ENCODE peak calls at places on chromosome 20, in nine cellular contexts. One of them, this sample, is unnamed.

GRCh38 chr20:53839423-53840176 is 230.8 kb downstream of the BCAS1 start:
- DNase-seq in GM19239: no peak
- DNase-seq in ELF-1: no peak
- DNase-seq in GM03348: no peak
- DNase-seq in CD4-positive, alpha-beta T cell: peak
- DNase-seq in thoracic aorta: no peak
- DNase-seq in substantia nigra: no peak
- DNase-seq in HFFc6: no peak
- DNase-seq in IMR-90: no peak
- DNase-seq in this sample: no peak

GRCh38 chr20:24256307-24256706 is 213.1 kb upstream of the SYNDIG1 start:
- DNase-seq in substantia nigra: no peak
- DNase-seq in GM03348: no peak
- DNase-seq in GM19239: no peak
- DNase-seq in IMR-90: no peak
- DNase-seq in HFFc6: no peak
- DNase-seq in ELF-1: no peak
- DNase-seq in CD4-positive, alpha-beta T cell: no peak
- DNase-seq in thoracic aorta: no peak
- DNase-seq in this sample: no peak

GRCh38 chr20:59561614-59562277 is 42.6 kb upstream of the PHACTR3 start:
- DNase-seq in IMR-90: no peak
- DNase-seq in ELF-1: no peak
- DNase-seq in CD4-positive, alpha-beta T cell: no peak
- DNase-seq in HFFc6: no peak
- DNase-seq in GM03348: peak
- DNase-seq in thoracic aorta: no peak
- DNase-seq in substantia nigra: no peak
- DNase-seq in GM19239: no peak
- DNase-seq in this sample: no peak

GRCh38 chr20:18377896-18378481 is 88.8 kb downstream of the DZANK1 start:
- DNase-seq in thoracic aorta: no peak
- DNase-seq in IMR-90: no peak
- DNase-seq in GM19239: no peak
- DNase-seq in GM03348: no peak
- DNase-seq in HFFc6: no peak
- DNase-seq in CD4-positive, alpha-beta T cell: no peak
- DNase-seq in substantia nigra: no peak
- DNase-seq in ELF-1: no peak
- DNase-seq in this sample: no peak

GRCh38 chr20:42678895-42679294 is 510.8 kb downstream of the PTPRT start:
- DNase-seq in HFFc6: no peak
- DNase-seq in IMR-90: no peak
- DNase-seq in CD4-positive, alpha-beta T cell: no peak
- DNase-seq in GM19239: peak
- DNase-seq in substantia nigra: no peak
- DNase-seq in GM03348: no peak
- DNase-seq in thoracic aorta: no peak
- DNase-seq in ELF-1: peak
- DNase-seq in this sample: no peak

GRCh38 chr20:62066339-62066982 is 780 bp upstream of the TAF4 start:
- DNase-seq in HFFc6: no peak
- DNase-seq in ELF-1: peak
- DNase-seq in IMR-90: no peak
- DNase-seq in GM03348: peak
- DNase-seq in CD4-positive, alpha-beta T cell: peak
- DNase-seq in GM19239: peak
- DNase-seq in thoracic aorta: no peak
- DNase-seq in substantia nigra: peak
- DNase-seq in this sample: no peak

GRCh38 chr20:63058696-63059335 is 52.1 kb upstream of the BHLHE23 start:
- DNase-seq in ELF-1: no peak
- DNase-seq in CD4-positive, alpha-beta T cell: no peak
- DNase-seq in GM19239: no peak
- DNase-seq in GM03348: no peak
- DNase-seq in thoracic aorta: no peak
- DNase-seq in substantia nigra: no peak
- DNase-seq in HFFc6: no peak
- DNase-seq in IMR-90: no peak
- DNase-seq in this sample: no peak

GRCh38 chr20:63972312-63973159 is 2.8 kb upstream of the ZNF512B start:
- DNase-seq in GM03348: no peak
- DNase-seq in HFFc6: no peak
- DNase-seq in ELF-1: no peak
- DNase-seq in IMR-90: no peak
- DNase-seq in CD4-positive, alpha-beta T cell: no peak
- DNase-seq in GM19239: no peak
- DNase-seq in thoracic aorta: no peak
- DNase-seq in substantia nigra: no peak
- DNase-seq in this sample: no peak

GRCh38 chr20:62359491-62360121 is 7.5 kb downstream of the LAMA5 start:
- DNase-seq in thoracic aorta: no peak
- DNase-seq in substantia nigra: no peak
- DNase-seq in GM19239: no peak
- DNase-seq in HFFc6: no peak
- DNase-seq in CD4-positive, alpha-beta T cell: no peak
- DNase-seq in IMR-90: no peak
- DNase-seq in GM03348: no peak
- DNase-seq in ELF-1: no peak
- DNase-seq in this sample: no peak

GRCh38 chr20:20520776-20521175 is 152.9 kb downstream of the INSM1 start:
- DNase-seq in thoracic aorta: no peak
- DNase-seq in ELF-1: no peak
- DNase-seq in substantia nigra: no peak
- DNase-seq in GM03348: peak
- DNase-seq in CD4-positive, alpha-beta T cell: no peak
- DNase-seq in IMR-90: peak
- DNase-seq in HFFc6: peak
- DNase-seq in GM19239: no peak
- DNase-seq in this sample: no peak

GRCh38 chr20:10978713-10979112 is 304.9 kb upstream of the JAG1 start:
- DNase-seq in GM03348: no peak
- DNase-seq in IMR-90: no peak
- DNase-seq in thoracic aorta: no peak
- DNase-seq in CD4-positive, alpha-beta T cell: no peak
- DNase-seq in ELF-1: peak
- DNase-seq in GM19239: no peak
- DNase-seq in substantia nigra: no peak
- DNase-seq in HFFc6: no peak
- DNase-seq in this sample: no peak

GRCh38 chr20:53208110-53208908 is 236.2 kb downstream of the TSHZ2 start:
- DNase-seq in CD4-positive, alpha-beta T cell: no peak
- DNase-seq in ELF-1: peak
- DNase-seq in GM19239: no peak
- DNase-seq in HFFc6: no peak
- DNase-seq in thoracic aorta: no peak
- DNase-seq in substantia nigra: no peak
- DNase-seq in IMR-90: no peak
- DNase-seq in GM03348: no peak
- DNase-seq in this sample: no peak

GRCh38 chr20:8540466-8540865 is 408.4 kb downstream of the PLCB1 start:
- DNase-seq in substantia nigra: no peak
- DNase-seq in GM19239: no peak
- DNase-seq in GM03348: no peak
- DNase-seq in ELF-1: no peak
- DNase-seq in HFFc6: no peak
- DNase-seq in IMR-90: no peak
- DNase-seq in thoracic aorta: no peak
- DNase-seq in CD4-positive, alpha-beta T cell: no peak
- DNase-seq in this sample: no peak

GRCh38 chr20:63929071-63929470 is 27.1 kb downstream of the UCKL1 start:
- DNase-seq in CD4-positive, alpha-beta T cell: no peak
- DNase-seq in IMR-90: no peak
- DNase-seq in GM19239: no peak
- DNase-seq in ELF-1: no peak
- DNase-seq in GM03348: no peak
- DNase-seq in thoracic aorta: no peak
- DNase-seq in substantia nigra: no peak
- DNase-seq in HFFc6: no peak
- DNase-seq in this sample: no peak

GRCh38 chr20:52056203-52057062 is 135.1 kb downstream of the ZFP64 start:
- DNase-seq in thoracic aorta: no peak
- DNase-seq in IMR-90: peak
- DNase-seq in CD4-positive, alpha-beta T cell: no peak
- DNase-seq in substantia nigra: no peak
- DNase-seq in ELF-1: no peak
- DNase-seq in GM03348: peak
- DNase-seq in GM19239: no peak
- DNase-seq in HFFc6: peak
- DNase-seq in this sample: no peak

GRCh38 chr20:14410869-14411555 is 73.6 kb upstream of the FLRT3 start:
- DNase-seq in CD4-positive, alpha-beta T cell: no peak
- DNase-seq in HFFc6: no peak
- DNase-seq in ELF-1: no peak
- DNase-seq in thoracic aorta: no peak
- DNase-seq in GM03348: no peak
- DNase-seq in substantia nigra: no peak
- DNase-seq in GM19239: no peak
- DNase-seq in IMR-90: no peak
- DNase-seq in this sample: no peak

This sample was measured in GOT3.